ENCODE peak calls at places on chromosomes 16 and 17, in five cellular contexts. Z, I, U, P and O are unnamed samples.

GRCh38 chr17:2792541-2793169 is 3.6 kb upstream of the RAP1GAP2 start:
- DNase-seq in Z (no peak), I (no peak), U (no peak), P (no peak), O (no peak)

GRCh38 chr16:28098171-28098958 is 34.9 kb upstream of the GSG1L start:
- DNase-seq in Z (no peak), I (no peak), U (no peak), P (no peak), O (no peak)

GRCh38 chr16:70276392-70276791 is 12.9 kb downstream of the AARS1 start:
- DNase-seq in Z (no peak), I (no peak), U (no peak), P (no peak), O (no peak)

GRCh38 chr17:8829036-8829941 is 30.1 kb upstream of the MFSD6L start:
- DNase-seq in Z (peak; percentile 11), I (no peak), U (no peak), P (no peak), O (no peak)

GRCh38 chr16:86419518-86419917 is 90.8 kb upstream of the FOXF1 start:
- DNase-seq in Z (no peak), I (no peak), U (no peak), P (no peak), O (no peak)

GRCh38 chr16:31487720-31488629 is 5.1 kb downstream of the SLC5A2 start:
- DNase-seq in Z (no peak), I (no peak), U (no peak), P (peak; percentile 28), O (no peak)

GRCh38 chr17:38590988-38591758 is 14.6 kb downstream of the SRCIN1 start:
- DNase-seq in Z (no peak), I (no peak), U (no peak), P (no peak), O (no peak)

GRCh38 chr16:88061346-88062110 is 110.3 kb downstream of the BANP start:
- DNase-seq in Z (no peak), I (no peak), U (no peak), P (no peak), O (no peak)

GRCh38 chr16:23377071-23377931 is 75.2 kb downstream of the SCNN1B start:
- DNase-seq in Z (no peak), I (no peak), U (no peak), P (no peak), O (no peak)

GRCh38 chr17:81480140-81480917 is 32.3 kb downstream of the ACTG1 start:
- DNase-seq in Z (peak; percentile 81), I (no peak), U (peak; percentile 23), P (peak; percentile 76), O (no peak)